ENCODE peak calls at places on chromosomes 1 and 21, in six cellular contexts. B is H9, F is mesenchymal stem cell, P is IMR-90, N is trophoblast cell, J is H1. K is an unnamed sample.

GRCh38 chr1:43951021-43951985 is 4.6 kb downstream of the IPO13 start:
- DNase-seq in B (no peak), F (no peak), P (peak), N (no peak), J (no peak), K (no peak)

GRCh38 chr1:29312469-29313466 is 76.4 kb downstream of the PTPRU start:
- DNase-seq in B (no peak), F (no peak), P (no peak), N (no peak), J (no peak), K (no peak)

GRCh38 chr1:227885135-227885647 is 62.5 kb downstream of the WNT9A start:
- DNase-seq in B (no peak), F (no peak), P (no peak), N (no peak), J (peak), K (no peak)

GRCh38 chr1:204296431-204296988 is 63.2 kb downstream of the PLEKHA6 start:
- DNase-seq in B (no peak), F (peak), P (peak), N (no peak), J (no peak), K (no peak)

GRCh38 chr21:26389971-26390641 is 183.0 kb downstream of the CYYR1 start:
- DNase-seq in B (no peak), F (peak), P (peak), N (peak), J (no peak), K (no peak)

GRCh38 chr1:160210563-160210962 is 5.4 kb downstream of the PEA15 start:
- DNase-seq in B (no peak), F (no peak), P (no peak), N (no peak), J (no peak), K (no peak)

GRCh38 chr1:36606908-36607651 is 124.4 kb upstream of the CSF3R start:
- DNase-seq in B (no peak), F (no peak), P (no peak), N (no peak), J (no peak), K (no peak)

GRCh38 chr1:52141513-52142219 is at the start of gene ZFYVE9:
- DNase-seq in B (peak), F (peak), P (peak), N (peak), J (peak), K (peak)

GRCh38 chr1:116118471-116118870 is 7.3 kb downstream of the MAB21L3 start:
- DNase-seq in B (no peak), F (no peak), P (no peak), N (no peak), J (no peak), K (no peak)

GRCh38 chr1:1293618-1294249 is 13.5 kb downstream of the SCNN1D start:
- DNase-seq in B (peak), F (no peak), P (no peak), N (no peak), J (peak), K (no peak)

GRCh38 chr1:156021954-156022353 is 1.2 kb upstream of the SSR2 start:
- DNase-seq in B (no peak), F (no peak), P (no peak), N (no peak), J (no peak), K (no peak)

GRCh38 chr1:180927348-180927747 is 14.7 kb downstream of the KIAA1614 start:
- DNase-seq in B (no peak), F (no peak), P (no peak), N (no peak), J (no peak), K (no peak)

GRCh38 chr1:172658871-172659453 is at the start of gene FASLG:
- DNase-seq in B (no peak), F (no peak), P (peak), N (no peak), J (no peak), K (no peak)

GRCh38 chr1:212566522-212567479 is 41.8 kb upstream of the ATF3 start:
- DNase-seq in B (no peak), F (peak), P (peak), N (peak), J (no peak), K (no peak)

GRCh38 chr1:69737527-69738176 is 169.9 kb downstream of the LRRC7 start:
- DNase-seq in B (peak), F (peak), P (peak), N (peak), J (peak), K (peak)

GRCh38 chr1:69739181-69739580 is 171.5 kb downstream of the LRRC7 start:
- DNase-seq in B (no peak), F (peak), P (no peak), N (no peak), J (no peak), K (no peak)

GRCh38 chr1:69744381-69744780 is 176.7 kb downstream of the LRRC7 start:
- DNase-seq in B (no peak), F (no peak), P (no peak), N (no peak), J (no peak), K (no peak)

GRCh38 chr1:69743146-69743545 is 175.4 kb downstream of the LRRC7 start:
- DNase-seq in B (no peak), F (peak), P (no peak), N (no peak), J (no peak), K (no peak)

DNA sequence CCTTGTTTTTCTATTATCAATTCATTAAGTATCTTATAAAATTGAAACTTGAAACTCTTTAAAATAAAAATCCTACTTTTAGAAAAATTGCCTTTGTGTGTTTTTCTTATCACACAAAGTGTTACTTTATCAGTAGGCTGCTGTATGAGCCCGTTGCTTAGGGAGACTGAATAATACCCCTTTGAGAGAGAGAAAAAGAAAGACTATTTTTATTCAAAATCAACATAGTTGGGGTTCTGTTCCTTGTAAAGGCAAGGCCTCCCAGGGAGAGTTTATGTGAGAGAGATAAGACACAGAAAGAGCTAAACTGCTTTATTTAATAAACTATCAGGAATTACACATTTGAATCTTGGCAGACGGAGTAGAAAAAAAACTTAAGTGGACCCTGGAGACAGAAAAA is 170.7 kb downstream of the LRRC7 start:
- DNase-seq in B (no peak), F (peak), P (no peak), N (no peak), J (no peak), K (no peak)
- H4K91ac ChIP-seq in B (no peak), F (no peak), P (no peak), N (no peak), J (no peak), K (no peak)

DNA sequence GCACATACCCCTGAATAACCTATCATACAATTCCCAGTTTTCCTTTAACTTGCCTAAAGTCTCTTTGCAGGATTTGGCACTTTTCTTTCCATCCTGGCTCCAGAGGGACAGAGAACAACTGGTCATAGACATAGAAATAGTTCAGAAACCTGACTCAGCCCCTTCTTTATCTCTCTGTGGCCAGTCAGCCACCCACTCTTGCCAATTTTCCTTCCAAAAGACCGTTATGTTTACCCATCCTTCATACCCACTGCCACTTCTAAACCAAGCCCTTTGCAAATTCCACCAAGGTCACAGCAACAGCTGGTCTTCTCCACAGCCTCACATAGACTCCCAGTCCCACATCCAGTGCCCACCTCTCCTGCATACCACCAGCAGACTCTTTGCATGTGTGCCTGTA is 127.2 kb upstream of the FGGY start:
- DNase-seq in B (no peak), F (no peak), P (no peak), N (no peak), J (no peak), K (no peak)
- H4K91ac ChIP-seq in B (no peak), F (no peak), P (no peak), N (no peak), J (no peak), K (no peak)

GRCh38 chr1:207027221-207027777 is 5.3 kb downstream of the C1orf116 start:
- DNase-seq in B (no peak), F (no peak), P (peak), N (peak), J (no peak), K (no peak)
- H4K91ac ChIP-seq in B (no peak), F (peak), P (no peak), N (no peak), J (no peak), K (no peak)

GRCh38 chr1:231020816-231021215 is 19.2 kb downstream of the FAM89A start:
- DNase-seq in B (peak), F (peak), P (peak), N (peak), J (no peak), K (no peak)

GRCh38 chr1:231026576-231026975 is 13.5 kb downstream of the FAM89A start:
- DNase-seq in B (no peak), F (no peak), P (no peak), N (peak), J (no peak), K (no peak)

GRCh38 chr1:231020139-231020601 is 19.9 kb downstream of the FAM89A start:
- DNase-seq in B (no peak), F (peak), P (peak), N (peak), J (no peak), K (no peak)

GRCh38 chr1:231021540-231022031 is 18.5 kb downstream of the FAM89A start:
- DNase-seq in B (no peak), F (peak), P (peak), N (peak), J (no peak), K (no peak)

GRCh38 chr1:231023150-231023549 is 16.9 kb downstream of the FAM89A start:
- DNase-seq in B (no peak), F (no peak), P (no peak), N (no peak), J (no peak), K (no peak)
- H4K91ac ChIP-seq in B (no peak), F (peak), P (no peak), N (no peak), J (no peak), K (no peak)

DNA sequence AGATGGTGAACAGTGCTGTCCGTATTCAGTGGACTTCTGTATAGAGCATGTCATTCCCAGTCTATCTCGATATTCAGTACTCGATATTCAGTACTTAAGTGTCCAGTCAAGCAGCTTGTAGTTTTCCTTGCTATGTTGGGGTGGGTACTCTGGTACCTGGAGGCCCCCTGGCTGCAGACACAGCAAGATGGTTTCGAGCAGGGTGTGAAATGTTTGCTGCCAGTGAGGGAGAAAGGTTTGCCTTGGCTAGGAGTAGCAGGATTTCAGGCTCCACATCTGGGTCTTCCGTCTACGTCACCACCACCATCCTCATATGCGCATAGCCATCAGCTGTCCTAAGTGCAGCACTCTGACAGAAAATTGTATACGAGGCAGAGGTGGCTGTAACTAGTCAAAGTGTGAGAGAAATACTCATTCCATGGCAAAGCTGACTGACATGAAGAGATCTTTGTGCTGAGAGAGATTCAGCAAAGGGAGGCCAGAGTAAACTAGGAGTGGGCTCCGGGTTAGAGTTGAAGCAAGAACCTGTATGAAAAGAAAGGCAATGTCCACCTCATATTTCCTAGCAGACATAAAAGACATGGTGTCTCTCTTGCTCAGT is 212.6 kb downstream of the NFIA start:
- DNase-seq in B (no peak), F (no peak), P (no peak), N (no peak), J (no peak), K (no peak)
- H4K91ac ChIP-seq in B (no peak), F (no peak), P (no peak), N (no peak), J (peak), K (no peak)

GRCh38 chr1:201459775-201460174 is 9.2 kb downstream of the PHLDA3 start:
- DNase-seq in B (no peak), F (no peak), P (no peak), N (no peak), J (no peak), K (no peak)

GRCh38 chr1:201461783-201462441 is 7.1 kb downstream of the PHLDA3 start:
- DNase-seq in B (no peak), F (peak), P (peak), N (peak), J (no peak), K (no peak)

GRCh38 chr1:201463071-201463552 is 5.9 kb downstream of the PHLDA3 start:
- DNase-seq in B (peak), F (peak), P (no peak), N (no peak), J (no peak), K (no peak)

GRCh38 chr1:201460783-201461182 is 8.2 kb downstream of the PHLDA3 start:
- DNase-seq in B (no peak), F (no peak), P (no peak), N (no peak), J (no peak), K (no peak)

DNA sequence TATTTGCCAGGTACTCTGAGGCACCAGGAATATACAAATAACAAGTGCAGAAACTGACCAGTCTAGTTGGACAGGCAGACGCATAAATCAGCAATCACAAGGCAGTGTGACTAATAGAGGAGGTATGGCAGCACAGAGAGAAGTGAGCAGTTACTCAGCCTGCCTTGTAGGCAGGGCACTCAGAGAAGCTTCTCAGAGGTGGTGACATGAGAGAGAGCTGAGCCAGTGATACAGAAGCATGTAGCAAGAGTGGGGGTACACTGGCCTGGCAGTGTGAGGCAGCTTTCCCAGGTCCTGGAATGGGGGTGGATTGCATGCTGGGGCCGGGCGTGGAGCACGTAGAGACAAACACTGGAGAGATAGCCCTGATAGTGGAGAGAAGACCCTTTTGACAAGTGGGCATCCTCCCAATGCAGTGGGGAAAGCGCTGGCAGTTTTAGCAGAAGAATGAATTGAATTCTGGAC is 7.8 kb downstream of the PHLDA3 start:
- DNase-seq in B (no peak), F (peak), P (peak), N (peak), J (no peak), K (no peak)
- H4K91ac ChIP-seq in B (no peak), F (peak), P (peak), N (peak), J (no peak), K (no peak)

DNA sequence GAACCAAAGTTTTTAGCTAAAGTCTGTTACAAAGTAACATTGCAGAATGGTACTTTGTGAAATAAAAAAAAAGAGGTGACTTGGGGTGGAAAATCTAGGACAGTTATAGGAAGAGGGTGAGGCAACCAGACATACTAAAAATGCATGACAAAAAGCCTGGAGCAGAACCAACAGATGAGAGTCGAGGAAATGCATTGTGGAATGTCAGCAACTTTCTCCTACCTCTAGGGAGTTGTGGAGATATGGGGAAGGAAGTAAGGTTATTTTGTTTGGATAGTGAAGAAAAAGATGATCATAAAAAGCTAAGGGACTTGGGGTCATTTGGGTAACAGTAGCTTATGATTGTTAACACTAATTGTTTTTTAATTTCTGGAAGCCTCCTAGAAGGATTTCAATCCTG is 295.6 kb downstream of the S1PR1 start:
- DNase-seq in B (no peak), F (no peak), P (no peak), N (peak), J (no peak), K (no peak)
- H4K91ac ChIP-seq in B (no peak), F (no peak), P (no peak), N (no peak), J (no peak), K (no peak)

K was measured in neuronal stem cell.